ENCODE peak calls at places on chromosomes 16 and 17, in six cellular contexts. One of them, this sample, is unnamed.

GRCh38 chr16:51657844-51658243 is 506.8 kb upstream of the SALL1 start:
- DNase-seq in upper lobe of right lung: no peak
- DNase-seq in hypothalamus: no peak
- DNase-seq in Jurkat, Clone E6-1: no peak
- DNase-seq in RWPE1: no peak
- DNase-seq in stimulated activated naive B cell treated with anti-CD40 and anti-IgM and Interleukin-4, amounts not matched to agents 10 μg/mL and 1 μg/mL and 100 μg/mL, for 72 hours: no peak
- DNase-seq in this sample: no peak

GRCh38 chr17:65074778-65075250 is 18.3 kb upstream of the GNA13 start:
- DNase-seq in upper lobe of right lung: peak
- DNase-seq in hypothalamus: no peak
- DNase-seq in Jurkat, Clone E6-1: no peak
- DNase-seq in RWPE1: no peak
- DNase-seq in stimulated activated naive B cell treated with anti-CD40 and anti-IgM and Interleukin-4, amounts not matched to agents 10 μg/mL and 1 μg/mL and 100 μg/mL, for 72 hours: no peak
- DNase-seq in this sample: no peak

GRCh38 chr17:49316889-49317288 is 45.2 kb downstream of the ZNF652 start:
- DNase-seq in upper lobe of right lung: no peak
- DNase-seq in hypothalamus: no peak
- DNase-seq in Jurkat, Clone E6-1: no peak
- DNase-seq in RWPE1: no peak
- DNase-seq in stimulated activated naive B cell treated with anti-CD40 and anti-IgM and Interleukin-4, amounts not matched to agents 10 μg/mL and 1 μg/mL and 100 μg/mL, for 72 hours: no peak
- DNase-seq in this sample: no peak

GRCh38 chr17:6713130-6713917 is at the start of gene SLC13A5:
- DNase-seq in upper lobe of right lung: no peak
- DNase-seq in hypothalamus: no peak
- DNase-seq in Jurkat, Clone E6-1: no peak
- DNase-seq in RWPE1: no peak
- DNase-seq in stimulated activated naive B cell treated with anti-CD40 and anti-IgM and Interleukin-4, amounts not matched to agents 10 μg/mL and 1 μg/mL and 100 μg/mL, for 72 hours: no peak
- DNase-seq in this sample: peak

GRCh38 chr17:82923366-82924113 is 83.7 kb upstream of the ZNF750 start:
- DNase-seq in upper lobe of right lung: no peak
- DNase-seq in hypothalamus: no peak
- DNase-seq in Jurkat, Clone E6-1: no peak
- DNase-seq in RWPE1: no peak
- DNase-seq in stimulated activated naive B cell treated with anti-CD40 and anti-IgM and Interleukin-4, amounts not matched to agents 10 μg/mL and 1 μg/mL and 100 μg/mL, for 72 hours: no peak
- DNase-seq in this sample: no peak

GRCh38 chr17:76076765-76077581 is 2.0 kb upstream of the ZACN start:
- DNase-seq in upper lobe of right lung: peak
- DNase-seq in hypothalamus: no peak
- DNase-seq in Jurkat, Clone E6-1: no peak
- DNase-seq in RWPE1: no peak
- DNase-seq in stimulated activated naive B cell treated with anti-CD40 and anti-IgM and Interleukin-4, amounts not matched to agents 10 μg/mL and 1 μg/mL and 100 μg/mL, for 72 hours: peak
- DNase-seq in this sample: peak

GRCh38 chr17:81012574-81013447 is 21.2 kb downstream of the CHMP6 start:
- DNase-seq in upper lobe of right lung: peak
- DNase-seq in hypothalamus: no peak
- DNase-seq in Jurkat, Clone E6-1: no peak
- DNase-seq in RWPE1: no peak
- DNase-seq in stimulated activated naive B cell treated with anti-CD40 and anti-IgM and Interleukin-4, amounts not matched to agents 10 μg/mL and 1 μg/mL and 100 μg/mL, for 72 hours: no peak
- DNase-seq in this sample: no peak

GRCh38 chr16:2963074-2963610 is 933 bp upstream of the KREMEN2 start:
- DNase-seq in upper lobe of right lung: no peak
- DNase-seq in hypothalamus: no peak
- DNase-seq in Jurkat, Clone E6-1: no peak
- DNase-seq in RWPE1: no peak
- DNase-seq in stimulated activated naive B cell treated with anti-CD40 and anti-IgM and Interleukin-4, amounts not matched to agents 10 μg/mL and 1 μg/mL and 100 μg/mL, for 72 hours: no peak
- DNase-seq in this sample: no peak

GRCh38 chr16:52825882-52826281 is 226.8 kb downstream of the CHD9NB start:
- DNase-seq in upper lobe of right lung: no peak
- DNase-seq in hypothalamus: no peak
- DNase-seq in Jurkat, Clone E6-1: peak
- DNase-seq in RWPE1: no peak
- DNase-seq in stimulated activated naive B cell treated with anti-CD40 and anti-IgM and Interleukin-4, amounts not matched to agents 10 μg/mL and 1 μg/mL and 100 μg/mL, for 72 hours: no peak
- DNase-seq in this sample: no peak

GRCh38 chr16:15521758-15522509 is 87.5 kb downstream of the BMERB1 start:
- DNase-seq in upper lobe of right lung: no peak
- DNase-seq in hypothalamus: no peak
- DNase-seq in Jurkat, Clone E6-1: no peak
- DNase-seq in RWPE1: no peak
- DNase-seq in stimulated activated naive B cell treated with anti-CD40 and anti-IgM and Interleukin-4, amounts not matched to agents 10 μg/mL and 1 μg/mL and 100 μg/mL, for 72 hours: no peak
- DNase-seq in this sample: no peak

GRCh38 chr16:75109732-75110243 is 6.8 kb downstream of the LDHD start:
- DNase-seq in upper lobe of right lung: peak
- DNase-seq in hypothalamus: no peak
- DNase-seq in Jurkat, Clone E6-1: peak
- DNase-seq in RWPE1: no peak
- DNase-seq in stimulated activated naive B cell treated with anti-CD40 and anti-IgM and Interleukin-4, amounts not matched to agents 10 μg/mL and 1 μg/mL and 100 μg/mL, for 72 hours: no peak
- DNase-seq in this sample: peak

GRCh38 chr17:73103661-73104335 is 11.3 kb upstream of the SLC39A11 start:
- DNase-seq in upper lobe of right lung: no peak
- DNase-seq in hypothalamus: no peak
- DNase-seq in Jurkat, Clone E6-1: no peak
- DNase-seq in RWPE1: no peak
- DNase-seq in stimulated activated naive B cell treated with anti-CD40 and anti-IgM and Interleukin-4, amounts not matched to agents 10 μg/mL and 1 μg/mL and 100 μg/mL, for 72 hours: no peak
- DNase-seq in this sample: no peak

GRCh38 chr17:64061157-64061898 is 40.9 kb upstream of the ICAM2 start:
- DNase-seq in upper lobe of right lung: no peak
- DNase-seq in hypothalamus: no peak
- DNase-seq in Jurkat, Clone E6-1: no peak
- DNase-seq in RWPE1: no peak
- DNase-seq in stimulated activated naive B cell treated with anti-CD40 and anti-IgM and Interleukin-4, amounts not matched to agents 10 μg/mL and 1 μg/mL and 100 μg/mL, for 72 hours: peak
- DNase-seq in this sample: no peak

GRCh38 chr17:79657861-79658810 is 47.3 kb upstream of the RBFOX3 start:
- DNase-seq in upper lobe of right lung: peak
- DNase-seq in hypothalamus: no peak
- DNase-seq in Jurkat, Clone E6-1: no peak
- DNase-seq in RWPE1: no peak
- DNase-seq in stimulated activated naive B cell treated with anti-CD40 and anti-IgM and Interleukin-4, amounts not matched to agents 10 μg/mL and 1 μg/mL and 100 μg/mL, for 72 hours: no peak
- DNase-seq in this sample: no peak

GRCh38 chr17:39949028-39949427 is 13.8 kb upstream of the GSDMA start:
- DNase-seq in upper lobe of right lung: no peak
- DNase-seq in hypothalamus: no peak
- DNase-seq in Jurkat, Clone E6-1: no peak
- DNase-seq in RWPE1: no peak
- DNase-seq in stimulated activated naive B cell treated with anti-CD40 and anti-IgM and Interleukin-4, amounts not matched to agents 10 μg/mL and 1 μg/mL and 100 μg/mL, for 72 hours: no peak
- DNase-seq in this sample: no peak